ENCODE peak calls at places on chromosomes 1 and 21, in five cellular contexts. Y is neuronal stem cell, V is H9, H is fibroblast of lung, S is DND-41. J is an unnamed sample.

GRCh38 chr1:64933296-64934070 is 32.9 kb downstream of the JAK1 start:
- DNase-seq in Y (no peak), V (no peak), H (peak; percentile 96), S (no peak), J (peak; percentile 68)

GRCh38 chr1:21294266-21295058 is 4.2 kb upstream of the ECE1 start:
- DNase-seq in Y (no peak), V (no peak), H (no peak), S (peak; percentile 69), J (peak; percentile 95)

GRCh38 chr1:160855181-160855981 is 7.3 kb downstream of the CD244 start:
- DNase-seq in Y (no peak), V (no peak), H (no peak), S (peak; percentile 69), J (no peak)

GRCh38 chr1:117070124-117070523 is 10.0 kb downstream of the TTF2 start:
- DNase-seq in Y (no peak), V (no peak), H (peak; percentile 34), S (no peak), J (no peak)

GRCh38 chr1:23591460-23592208 is 32.3 kb upstream of the ID3 start:
- DNase-seq in Y (no peak), V (no peak), H (no peak), S (no peak), J (no peak)

GRCh38 chr1:9592510-9593075 is 3.9 kb downstream of the TMEM201 start:
- DNase-seq in Y (no peak), V (no peak), H (no peak), S (no peak), J (no peak)

GRCh38 chr1:42385283-42385682 is 4.7 kb downstream of the RIMKLA start:
- DNase-seq in Y (no peak), V (no peak), H (peak; percentile 12), S (no peak), J (no peak)

GRCh38 chr1:99600782-99601181 is 45.1 kb upstream of the PALMD start:
- DNase-seq in Y (peak; percentile 27), V (no peak), H (no peak), S (no peak), J (no peak)

GRCh38 chr1:7770939-7771672 is at the start of gene VAMP3:
- DNase-seq in Y (peak; percentile 81), V (peak; percentile 91), H (peak; percentile 78), S (peak; percentile 75), J (peak; percentile 93)

GRCh38 chr1:167934407-167935251 is 1.9 kb upstream of the DCAF6 start:
- DNase-seq in Y (peak; percentile 4), V (no peak), H (peak; percentile 64), S (no peak), J (no peak)

GRCh38 chr1:41860771-41861170 is 58.0 kb downstream of the HIVEP3 start:
- DNase-seq in Y (no peak), V (no peak), H (no peak), S (no peak), J (no peak)

GRCh38 chr21:46116846-46117585 is 19.1 kb downstream of the COL6A2 start:
- DNase-seq in Y (no peak), V (peak; percentile 14), H (peak; percentile 81), S (no peak), J (no peak)

GRCh38 chr1:9817734-9818133 is 6.0 kb downstream of the CLSTN1 start:
- DNase-seq in Y (no peak), V (no peak), H (no peak), S (no peak), J (no peak)

GRCh38 chr1:3780901-3781300 is 8.4 kb downstream of the SMIM1 start:
- DNase-seq in Y (no peak), V (peak; percentile 21), H (no peak), S (no peak), J (no peak)

GRCh38 chr1:232635778-232636356 is 5.9 kb upstream of the SIPA1L2 start:
- DNase-seq in Y (no peak), V (no peak), H (peak; percentile 82), S (no peak), J (peak; percentile 82)

GRCh38 chr21:27813750-27814149 is 846.9 kb upstream of the ADAMTS5 start:
- DNase-seq in Y (no peak), V (no peak), H (no peak), S (no peak), J (no peak)

GRCh38 chr1:151833172-151833571 is 1.6 kb upstream of the RORC start:
- DNase-seq in Y (no peak), V (no peak), H (no peak), S (no peak), J (no peak)

GRCh38 chr1:151832318-151832984 is 849 bp upstream of the RORC start:
- DNase-seq in Y (no peak), V (no peak), H (peak; percentile 52), S (no peak), J (no peak)

GRCh38 chr1:151831605-151832004 is at the start of gene RORC:
- DNase-seq in Y (no peak), V (no peak), H (no peak), S (no peak), J (no peak)

GRCh38 chr1:151835596-151835995 is 4.0 kb upstream of the RORC start:
- DNase-seq in Y (no peak), V (no peak), H (no peak), S (no peak), J (no peak)

DNA sequence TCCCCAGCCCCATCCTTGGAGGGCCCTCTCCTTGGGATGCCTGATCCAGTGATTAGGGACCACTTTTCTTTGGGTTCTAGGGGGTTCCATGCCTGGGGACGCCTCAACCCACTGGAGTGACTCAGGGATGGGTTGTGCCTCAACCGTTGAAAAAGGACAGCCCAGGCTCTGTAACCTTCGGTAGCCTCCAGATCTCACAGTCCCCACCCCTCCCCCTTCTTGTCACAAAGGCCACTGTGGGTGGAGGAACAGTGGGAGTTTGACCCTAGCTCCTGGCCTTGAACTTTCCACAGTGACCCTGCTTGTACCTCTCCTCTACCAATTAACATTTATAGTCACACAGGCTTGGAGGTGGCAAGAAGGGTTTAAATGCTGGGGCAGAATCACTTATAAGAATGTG is 2.6 kb upstream of the RORC start:
- DNase-seq in Y (no peak), V (no peak), H (no peak), S (no peak), J (no peak)
- H3K4me2 ChIP-seq in Y (no peak overlapping the region), V (no peak overlapping the region), H (no peak overlapping the region), S (no peak overlapping the region), J (no peak overlapping the region)

GRCh38 chr21:14452031-14452778 is 69.3 kb upstream of the HSPA13 start:
- DNase-seq in Y (no peak), V (no peak), H (no peak), S (no peak), J (no peak)
- H3K4me2 ChIP-seq in Y (no peak overlapping the region), V (no peak overlapping the region), H (no peak overlapping the region), S (no peak overlapping the region), J (no peak overlapping the region)

DNA sequence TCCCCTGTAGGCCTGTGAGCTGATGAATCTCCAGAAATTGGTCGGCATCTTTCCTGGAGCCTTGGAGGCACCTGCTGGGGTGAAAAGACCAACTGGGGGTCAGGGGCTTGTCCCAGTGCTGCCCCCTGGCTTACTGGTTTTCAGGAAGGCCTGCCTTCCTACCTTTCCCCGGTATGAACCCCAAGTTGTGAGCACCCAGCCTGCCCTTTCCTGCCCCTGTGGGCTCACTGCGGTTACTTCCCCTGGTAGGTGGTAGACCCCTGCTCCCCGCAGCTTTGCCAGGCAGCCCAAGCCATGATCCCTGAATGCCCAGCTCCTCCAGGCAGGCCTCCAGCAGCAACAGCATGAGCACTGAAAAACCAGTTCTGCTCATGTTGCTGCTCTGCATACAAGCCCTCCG is 10.2 kb downstream of the DMRTB1 start:
- DNase-seq in Y (no peak), V (no peak), H (no peak), S (no peak), J (no peak)
- H3K4me2 ChIP-seq in Y (no peak overlapping the region), V (no peak overlapping the region), H (no peak overlapping the region), S (no peak overlapping the region), J (no peak overlapping the region)

GRCh38 chr1:68453060-68453665 is 3.4 kb upstream of the RPE65 start:
- DNase-seq in Y (no peak), V (no peak), H (no peak), S (no peak), J (no peak)
- H3K4me2 ChIP-seq in Y (no peak overlapping the region), V (no peak overlapping the region), H (no peak overlapping the region), S (no peak overlapping the region), J (no peak overlapping the region)

DNA sequence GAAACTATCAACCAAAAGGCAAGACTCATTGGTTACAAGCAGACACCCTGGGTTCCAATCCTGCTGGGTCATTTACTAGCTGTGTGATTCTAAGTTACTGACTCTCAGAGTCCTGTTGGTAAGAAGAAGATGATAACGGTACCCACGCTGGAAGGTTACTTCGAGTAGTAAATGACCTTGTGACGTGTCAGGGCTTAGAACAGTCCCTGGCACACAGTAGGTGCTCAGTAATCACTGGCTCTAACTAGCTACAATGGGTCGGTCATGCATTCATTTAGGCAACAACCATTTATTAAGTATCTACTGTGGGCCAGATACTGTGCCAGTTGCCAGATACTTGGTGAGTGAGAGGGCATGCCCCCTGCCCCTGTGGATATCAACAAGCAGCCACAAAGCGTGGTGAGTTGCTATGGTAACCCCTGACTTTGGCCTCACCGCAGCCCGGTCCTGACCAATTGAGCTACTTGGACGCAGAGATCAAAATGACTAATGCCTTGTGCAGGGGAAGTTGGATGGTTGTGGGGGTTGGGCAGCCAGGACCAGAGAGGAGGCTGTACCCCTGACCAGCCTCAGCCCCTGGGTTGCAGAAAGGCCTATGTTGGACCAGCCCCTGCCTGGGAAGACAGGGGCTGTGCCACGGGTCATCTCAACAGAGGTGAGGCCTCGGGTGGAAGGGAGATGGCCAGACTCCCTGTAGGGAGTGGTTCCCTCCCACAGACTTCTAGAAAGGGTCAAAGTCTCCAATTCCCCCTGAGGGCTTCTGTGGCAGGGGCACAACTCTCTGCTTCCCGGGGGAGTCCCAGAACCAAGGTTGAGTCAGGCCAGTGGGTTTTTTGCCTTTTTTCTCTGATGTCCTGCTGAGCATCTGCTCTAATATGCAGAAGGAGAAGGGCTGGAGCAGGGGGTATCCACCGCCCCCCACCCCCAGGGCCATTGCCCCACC is 16.0 kb downstream of the DHRS3 start:
- DNase-seq in Y (no peak), V (peak; percentile 46), H (peak; percentile 92), S (no peak), J (no peak)
- H3K4me2 ChIP-seq in Y (no peak overlapping the region), V (no peak overlapping the region), H (peak overlapping the region; percentile 52), S (no peak overlapping the region), J (no peak overlapping the region)

J was measured in Karpas-422.